ENCODE peak calls at places on chromosomes 4 and X, in six cellular contexts. F, X, E, V, M and J are unnamed samples.

GRCh38 chr4:143337600-143338287 is 1.1 kb downstream of the GAB1 start:
- DNase-seq in F (peak), X (peak), E (peak), V (peak), M (peak), J (peak)

GRCh38 chr4:107736924-107737448 is 17.0 kb upstream of the PAPSS1 start:
- DNase-seq in F (peak), X (peak), E (peak), V (peak), M (peak), J (peak)

GRCh38 chr4:100189820-100190642 is at the start of gene DDIT4L:
- DNase-seq in F (peak), X (peak), E (peak), V (peak), M (no peak), J (peak)

GRCh38 chr4:110527156-110527555 is 51.2 kb downstream of the ENPEP start:
- DNase-seq in F (no peak), X (no peak), E (no peak), V (no peak), M (no peak), J (no peak)

GRCh38 chrX:100911731-100912130 is 17.0 kb downstream of the XKRX start:
- DNase-seq in F (no peak), X (no peak), E (no peak), V (no peak), M (no peak), J (no peak)

GRCh38 chr4:82770607-82771006 is 28.0 kb downstream of the SCD5 start:
- DNase-seq in F (no peak), X (no peak), E (no peak), V (no peak), M (no peak), J (no peak)

GRCh38 chr4:75985116-75985515 is 5.6 kb downstream of the SDAD1 start:
- DNase-seq in F (peak), X (no peak), E (peak), V (peak), M (no peak), J (no peak)

GRCh38 chr4:174005422-174005821 is 278.0 kb downstream of the FBXO8 start:
- DNase-seq in F (peak), X (no peak), E (no peak), V (no peak), M (no peak), J (no peak)

GRCh38 chrX:29852767-29853166 is 362.6 kb upstream of the MAGEB2 start:
- DNase-seq in F (peak), X (no peak), E (peak), V (no peak), M (no peak), J (no peak)

GRCh38 chr4:141652161-141652778 is 15.9 kb downstream of the IL15 start:
- DNase-seq in F (peak), X (no peak), E (peak), V (peak), M (no peak), J (no peak)

GRCh38 chrX:97405031-97405685 is 521.5 kb downstream of the RPA4 start:
- DNase-seq in F (no peak), X (no peak), E (no peak), V (no peak), M (no peak), J (no peak)

GRCh38 chrX:40100141-40100536 is 2.4 kb upstream of the BCOR start:
- DNase-seq in F (no peak), X (no peak), E (no peak), V (no peak), M (peak), J (no peak)

GRCh38 chr4:2151544-2151943 is 90.4 kb downstream of the HAUS3 start:
- DNase-seq in F (no peak), X (no peak), E (no peak), V (no peak), M (no peak), J (no peak)

GRCh38 chr4:3873446-3874415 is 107.5 kb downstream of the ADRA2C start:
- DNase-seq in F (no peak), X (peak), E (no peak), V (no peak), M (no peak), J (no peak)

GRCh38 chr4:129377131-129377845 is 281.3 kb downstream of the C4orf33 start:
- DNase-seq in F (no peak), X (no peak), E (no peak), V (no peak), M (no peak), J (no peak)

GRCh38 chr4:144754562-144755410 is 108.8 kb downstream of the HHIP start:
- DNase-seq in F (peak), X (no peak), E (peak), V (peak), M (peak), J (no peak)

GRCh38 chr4:4730214-4730613 is 129.3 kb upstream of the MSX1 start:
- DNase-seq in F (peak), X (no peak), E (peak), V (no peak), M (no peak), J (no peak)

GRCh38 chr4:121459056-121459455 is 78.2 kb upstream of the QRFPR start:
- DNase-seq in F (no peak), X (no peak), E (no peak), V (no peak), M (no peak), J (no peak)

GRCh38 chr4:146340798-146341197 is 126.5 kb downstream of the REELD1 start:
- DNase-seq in F (peak), X (no peak), E (peak), V (peak), M (peak), J (no peak)

GRCh38 chrX:35890699-35891098 is 28.8 kb upstream of the CFAP47 start:
- DNase-seq in F (no peak), X (peak), E (no peak), V (peak), M (peak), J (no peak)

GRCh38 chr4:1105662-1106061 is 7.7 kb downstream of the RNF212 start:
- DNase-seq in F (no peak), X (no peak), E (no peak), V (no peak), M (no peak), J (no peak)

GRCh38 chrX:130179579-130180215 is 7.9 kb downstream of the RAB33A start:
- DNase-seq in F (peak), X (no peak), E (no peak), V (no peak), M (no peak), J (no peak)

GRCh38 chrX:41276661-41277506 is 57.1 kb upstream of the DDX3X start:
- DNase-seq in F (no peak), X (peak), E (no peak), V (no peak), M (no peak), J (no peak)

GRCh38 chr4:57034571-57034970 is 55.9 kb downstream of the POLR2B start:
- DNase-seq in F (no peak), X (no peak), E (peak), V (no peak), M (no peak), J (no peak)

GRCh38 chrX:21837056-21837455 is 2.4 kb upstream of the MBTPS2 start:
- DNase-seq in F (no peak), X (no peak), E (no peak), V (no peak), M (no peak), J (no peak)
- TF ChIP-seq CTCF in F (no peak), X (no peak), E (no peak), V (no peak), M (no peak), J (no peak)

GRCh38 chrX:111244238-111244750 is 26.0 kb downstream of the CAPN6 start:
- DNase-seq in F (peak), X (no peak), E (peak), V (peak), M (peak), J (no peak)
- TF ChIP-seq CTCF in F (peak), X (peak), E (peak), V (peak), M (peak), J (peak)

DNA sequence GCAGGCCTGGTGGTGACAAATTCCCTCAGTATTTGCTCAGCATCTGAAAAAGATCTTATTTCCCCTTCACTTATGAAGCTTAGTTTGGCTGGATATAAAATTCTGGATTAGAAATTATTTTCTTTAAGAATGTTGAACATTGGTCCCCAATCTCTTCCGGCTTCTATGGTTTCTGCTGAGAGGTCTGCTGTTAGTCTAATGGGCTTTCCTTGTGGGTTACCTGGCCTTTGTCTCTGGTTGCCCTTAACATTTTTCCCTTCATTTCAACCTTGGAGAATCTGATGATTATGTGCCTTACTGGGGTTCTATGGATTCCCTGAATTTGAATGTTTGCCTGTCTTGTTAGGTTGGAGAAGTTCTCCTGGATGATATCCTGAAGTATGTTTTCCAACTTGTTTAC is 17.4 kb upstream of the TMPRSS11F start:
- DNase-seq in F (no peak), X (no peak), E (no peak), V (no peak), M (no peak), J (no peak)
- TF ChIP-seq CTCF in F (no peak), X (no peak), E (no peak), V (no peak), M (no peak), J (no peak)

GRCh38 chr4:72527038-72527646 is 41.9 kb downstream of the ADAMTS3 start:
- DNase-seq in F (no peak), X (no peak), E (no peak), V (no peak), M (no peak), J (no peak)
- TF ChIP-seq CTCF in F (peak), X (no peak), E (no peak), V (no peak), M (no peak), J (peak)